ENCODE peak calls at places on chromosomes 13 and 19, in four cellular contexts. One of them, this sample, is unnamed.

GRCh38 chr19:12779162-12779993 is 4.0 kb upstream of the HOOK2 start:
- DNase-seq in GM12865: peak; percentile 64
- DNase-seq in NB4: peak; percentile 51
- DNase-seq in GM13976: no peak
- DNase-seq in this sample: peak; percentile 29

GRCh38 chr19:47514151-47514868 is 553 bp downstream of the NAPA start:
- DNase-seq in GM12865: no peak
- DNase-seq in GM13976: no peak
- DNase-seq in NB4: peak; percentile 49
- DNase-seq in this sample: no peak

GRCh38 chr13:64723735-64724134 is 2506.4 kb downstream of the PCDH9 start:
- DNase-seq in NB4: no peak
- DNase-seq in GM12865: no peak
- DNase-seq in GM13976: no peak
- DNase-seq in this sample: no peak

GRCh38 chr13:111881700-111882099 is 185.2 kb upstream of the SOX1 start:
- DNase-seq in NB4: no peak
- DNase-seq in GM13976: no peak
- DNase-seq in GM12865: no peak
- DNase-seq in this sample: no peak

GRCh38 chr19:30335306-30335886 is 36.8 kb upstream of the ZNF536 start:
- DNase-seq in GM13976: no peak
- DNase-seq in NB4: no peak
- DNase-seq in GM12865: no peak
- DNase-seq in this sample: no peak

GRCh38 chr13:102825921-102826706 is 19.7 kb upstream of the ERCC5 start:
- DNase-seq in GM13976: no peak
- DNase-seq in GM12865: no peak
- DNase-seq in NB4: peak; percentile 40
- DNase-seq in this sample: no peak

GRCh38 chr19:55738302-55738701 is at the start of gene NLRP9:
- DNase-seq in GM13976: no peak
- DNase-seq in NB4: no peak
- DNase-seq in GM12865: no peak
- DNase-seq in this sample: no peak

GRCh38 chr13:51456510-51456909 is 3.7 kb upstream of the INTS6 start:
- DNase-seq in GM13976: no peak
- DNase-seq in GM12865: no peak
- DNase-seq in NB4: no peak
- DNase-seq in this sample: no peak

GRCh38 chr13:101417501-101417900 is 1.2 kb upstream of the NALCN start:
- DNase-seq in NB4: no peak
- DNase-seq in GM13976: no peak
- DNase-seq in GM12865: no peak
- DNase-seq in this sample: no peak

GRCh38 chr13:42394361-42395065 is 122.6 kb downstream of the AKAP11 start:
- DNase-seq in GM13976: no peak
- DNase-seq in GM12865: no peak
- DNase-seq in NB4: no peak
- DNase-seq in this sample: no peak

GRCh38 chr13:42035905-42036521 is 12.4 kb upstream of the DGKH start:
- DNase-seq in NB4: no peak
- DNase-seq in GM12865: no peak
- DNase-seq in GM13976: no peak
- DNase-seq in this sample: no peak

GRCh38 chr19:45250832-45251451 is at the start of gene MARK4:
- DNase-seq in GM13976: peak; percentile 98
- DNase-seq in GM12865: peak; percentile 66
- DNase-seq in NB4: peak; percentile 58
- DNase-seq in this sample: peak; percentile 32

GRCh38 chr19:39845621-39846175 is 481 bp downstream of the FBL start:
- DNase-seq in GM12865: peak; percentile 25
- DNase-seq in NB4: peak; percentile 25
- DNase-seq in GM13976: no peak
- DNase-seq in this sample: peak; percentile 41

GRCh38 chr19:20313894-20314293 is 146.9 kb downstream of the ZNF486 start:
- DNase-seq in GM13976: no peak
- DNase-seq in NB4: no peak
- DNase-seq in GM12865: no peak
- DNase-seq in this sample: no peak

GRCh38 chr13:38530492-38530891 is 156.4 kb upstream of the FREM2 start:
- DNase-seq in GM12865: peak; percentile 8
- DNase-seq in NB4: peak; percentile 14
- DNase-seq in GM13976: peak; percentile 7
- DNase-seq in this sample: no peak

GRCh38 chr19:48487944-48488343 is 18.8 kb downstream of the CYTH2 start:
- DNase-seq in GM12865: no peak
- DNase-seq in GM13976: no peak
- DNase-seq in NB4: no peak
- DNase-seq in this sample: no peak

GRCh38 chr13:114118086-114118762 is 14.2 kb downstream of the RASA3 start:
- DNase-seq in NB4: no peak
- DNase-seq in GM12865: no peak
- DNase-seq in GM13976: no peak
- DNase-seq in this sample: no peak

GRCh38 chr19:33891773-33892172 is 95.1 kb downstream of the KCTD15 start:
- DNase-seq in NB4: no peak
- DNase-seq in GM13976: no peak
- DNase-seq in GM12865: no peak
- DNase-seq in this sample: no peak

GRCh38 chr13:83819156-83819555 is 63.1 kb downstream of the SLITRK1 start:
- DNase-seq in GM13976: no peak
- DNase-seq in GM12865: no peak
- DNase-seq in NB4: no peak
- DNase-seq in this sample: no peak

GRCh38 chr13:88623150-88623549 is 952.0 kb downstream of the SLITRK5 start:
- DNase-seq in GM13976: no peak
- DNase-seq in NB4: no peak
- DNase-seq in GM12865: no peak
- DNase-seq in this sample: peak; percentile 59

GRCh38 chr13:43981091-43981490 is 101.4 kb downstream of the LACC1 start:
- DNase-seq in GM12865: peak; percentile 12
- DNase-seq in GM13976: no peak
- DNase-seq in NB4: no peak
- DNase-seq in this sample: no peak

GRCh38 chr13:31225998-31226675 is 26.4 kb downstream of the B3GLCT start:
- DNase-seq in NB4: no peak
- DNase-seq in GM13976: no peak
- DNase-seq in GM12865: no peak
- DNase-seq in this sample: no peak

GRCh38 chr13:60220072-60220471 is 56.3 kb upstream of the DIAPH3 start:
- DNase-seq in GM13976: no peak
- DNase-seq in NB4: no peak
- DNase-seq in GM12865: no peak
- DNase-seq in this sample: no peak

GRCh38 chr13:63540042-63540441 is 2124.4 kb upstream of the PCDH20 start:
- DNase-seq in GM12865: no peak
- DNase-seq in NB4: no peak
- DNase-seq in GM13976: no peak
- DNase-seq in this sample: no peak

GRCh38 chr19:661427-662196 is 1.4 kb downstream of the RNF126 start:
- DNase-seq in NB4: peak; percentile 54
- DNase-seq in GM13976: peak; percentile 88
- DNase-seq in GM12865: peak; percentile 76
- DNase-seq in this sample: peak; percentile 64

GRCh38 chr13:49399801-49400472 is 43.9 kb downstream of the CAB39L start:
- DNase-seq in GM13976: no peak
- DNase-seq in NB4: no peak
- DNase-seq in GM12865: no peak
- DNase-seq in this sample: no peak

GRCh38 chr19:5253403-5254110 is 87.1 kb downstream of the PTPRS start:
- DNase-seq in GM13976: no peak
- DNase-seq in NB4: no peak
- DNase-seq in GM12865: no peak
- DNase-seq in this sample: no peak

GRCh38 chr13:107811233-107811632 is 404.1 kb downstream of the LIG4 start:
- DNase-seq in GM13976: no peak
- DNase-seq in NB4: no peak
- DNase-seq in GM12865: no peak
- DNase-seq in this sample: no peak